ENCODE peak calls at places on chromosome 7, in ten cellular contexts. K is ACHN, C is C1 segment of cervical spinal cord, Y is iris pigment epithelial cell, A is AG09319, V is heart left ventricle, J is T-helper 9 cell, B is NCI-H1092, E is ovary, W is astrocyte of the spinal cord. N is an unnamed sample.

GRCh38 chr7:25940086-25940906 is 211.7 kb upstream of the NFE2L3 start:
- DNase-seq in K (no peak), C (no peak), Y (no peak), A (no peak), V (no peak), J (no peak), B (no peak), E (no peak), W (no peak), N (no peak)

GRCh38 chr7:76206633-76207032 is 4.9 kb downstream of the SRRM3 start:
- DNase-seq in K (no peak), C (no peak), Y (peak), A (no peak), V (no peak), J (no peak), B (no peak), E (no peak), W (no peak), N (peak)

GRCh38 chr7:21867816-21868646 is 77.7 kb downstream of the CDCA7L start:
- DNase-seq in K (no peak), C (no peak), Y (no peak), A (no peak), V (no peak), J (no peak), B (no peak), E (no peak), W (no peak), N (no peak)

GRCh38 chr7:27156508-27156898 is at the start of gene HOXA7:
- DNase-seq in K (peak), C (no peak), Y (no peak), A (no peak), V (peak), J (no peak), B (peak), E (peak), W (peak), N (no peak)

GRCh38 chr7:70051726-70052125 is 453.5 kb downstream of the AUTS2 start:
- DNase-seq in K (no peak), C (no peak), Y (no peak), A (no peak), V (no peak), J (no peak), B (no peak), E (no peak), W (no peak), N (no peak)

GRCh38 chr7:15853832-15854470 is 167.5 kb upstream of the MEOX2 start:
- DNase-seq in K (peak), C (no peak), Y (no peak), A (no peak), V (no peak), J (no peak), B (no peak), E (no peak), W (no peak), N (no peak)

GRCh38 chr7:44964831-44965440 is 13.9 kb downstream of the MYO1G start:
- DNase-seq in K (no peak), C (no peak), Y (no peak), A (no peak), V (no peak), J (no peak), B (no peak), E (no peak), W (no peak), N (no peak)

GRCh38 chr7:12637819-12638592 is 49.4 kb upstream of the ARL4A start:
- DNase-seq in K (no peak), C (no peak), Y (no peak), A (no peak), V (no peak), J (no peak), B (no peak), E (no peak), W (no peak), N (no peak)

GRCh38 chr7:6448943-6449543 is 1.3 kb upstream of the DAGLB start:
- DNase-seq in K (no peak), C (no peak), Y (no peak), A (no peak), V (no peak), J (no peak), B (no peak), E (peak), W (no peak), N (no peak)

GRCh38 chr7:157568785-157569584 is 232.2 kb downstream of the DNAJB6 start:
- DNase-seq in K (peak), C (no peak), Y (peak), A (no peak), V (peak), J (peak), B (peak), E (peak), W (peak), N (peak)

GRCh38 chr7:37234928-37235327 is 213.7 kb downstream of the ELMO1 start:
- DNase-seq in K (peak), C (no peak), Y (peak), A (no peak), V (no peak), J (no peak), B (no peak), E (no peak), W (no peak), N (no peak)

GRCh38 chr7:519429-519973 is at the start of gene PDGFA:
- DNase-seq in K (peak), C (no peak), Y (peak), A (no peak), V (no peak), J (no peak), B (no peak), E (no peak), W (no peak), N (peak)

GRCh38 chr7:95330194-95331003 is 6.1 kb upstream of the PON1 start:
- DNase-seq in K (peak), C (no peak), Y (no peak), A (no peak), V (no peak), J (no peak), B (no peak), E (no peak), W (peak), N (no peak)

GRCh38 chr7:29254663-29255062 is 60.1 kb downstream of the CHN2 start:
- DNase-seq in K (no peak), C (no peak), Y (no peak), A (no peak), V (no peak), J (no peak), B (no peak), E (no peak), W (no peak), N (no peak)

GRCh38 chr7:37344886-37345579 is 103.6 kb downstream of the ELMO1 start:
- DNase-seq in K (no peak), C (no peak), Y (no peak), A (no peak), V (no peak), J (no peak), B (no peak), E (no peak), W (no peak), N (no peak)

GRCh38 chr7:17690030-17690429 is 250.3 kb downstream of the SNX13 start:
- DNase-seq in K (peak), C (no peak), Y (peak), A (peak), V (no peak), J (no peak), B (no peak), E (no peak), W (peak), N (no peak)

GRCh38 chr7:88586219-88586618 is 173.3 kb upstream of the ZNF804B start:
- DNase-seq in K (no peak), C (no peak), Y (no peak), A (no peak), V (no peak), J (no peak), B (no peak), E (no peak), W (no peak), N (no peak)

GRCh38 chr7:15081891-15082290 is 179.3 kb upstream of the DGKB start:
- DNase-seq in K (no peak), C (no peak), Y (no peak), A (no peak), V (no peak), J (no peak), B (no peak), E (no peak), W (no peak), N (no peak)

GRCh38 chr7:107660381-107661080 is at the start of gene SLC26A4:
- DNase-seq in K (no peak), C (no peak), Y (no peak), A (no peak), V (no peak), J (no peak), B (no peak), E (no peak), W (no peak), N (no peak)

GRCh38 chr7:94394399-94395140 is at the start of gene COL1A2:
- DNase-seq in K (no peak), C (no peak), Y (peak), A (peak), V (peak), J (peak), B (no peak), E (peak), W (peak), N (no peak)

GRCh38 chr7:129076886-129077285 is 22.0 kb upstream of the TNPO3 start:
- DNase-seq in K (no peak), C (no peak), Y (no peak), A (no peak), V (no peak), J (no peak), B (no peak), E (no peak), W (no peak), N (no peak)

GRCh38 chr7:128755816-128756476 is 16.8 kb downstream of the CALU start:
- DNase-seq in K (no peak), C (no peak), Y (peak), A (peak), V (no peak), J (no peak), B (peak), E (no peak), W (peak), N (no peak)

GRCh38 chr7:5997210-5997808 is 11.5 kb downstream of the PMS2 start:
- DNase-seq in K (peak), C (no peak), Y (peak), A (no peak), V (no peak), J (peak), B (peak), E (peak), W (peak), N (no peak)

GRCh38 chr7:80499350-80499955 is 12.4 kb downstream of the GNAT3 start:
- DNase-seq in K (peak), C (no peak), Y (peak), A (peak), V (no peak), J (no peak), B (no peak), E (peak), W (peak), N (no peak)

GRCh38 chr7:22563621-22564241 is 63.7 kb upstream of the STEAP1B start:
- DNase-seq in K (peak), C (no peak), Y (peak), A (no peak), V (no peak), J (no peak), B (peak), E (no peak), W (peak), N (no peak)

GRCh38 chr7:131522325-131522920 is 34.0 kb downstream of the PODXL start:
- DNase-seq in K (no peak), C (no peak), Y (no peak), A (no peak), V (no peak), J (no peak), B (no peak), E (no peak), W (peak), N (peak)

GRCh38 chr7:12007591-12007990 is 175.6 kb upstream of the THSD7A start:
- DNase-seq in K (no peak), C (no peak), Y (no peak), A (no peak), V (no peak), J (no peak), B (no peak), E (no peak), W (no peak), N (no peak)

GRCh38 chr7:90383879-90384278 is 19.4 kb upstream of the CLDN12 start:
- DNase-seq in K (no peak), C (no peak), Y (peak), A (no peak), V (no peak), J (no peak), B (no peak), E (no peak), W (peak), N (no peak)

GRCh38 chr7:158344706-158345300 is 242.8 kb downstream of the PTPRN2 start:
- DNase-seq in K (no peak), C (no peak), Y (no peak), A (no peak), V (no peak), J (no peak), B (no peak), E (no peak), W (no peak), N (peak)

GRCh38 chr7:93298671-93299070 is 66.5 kb downstream of the VPS50 start:
- DNase-seq in K (no peak), C (no peak), Y (peak), A (no peak), V (no peak), J (no peak), B (no peak), E (no peak), W (peak), N (no peak)

GRCh38 chr7:19407270-19407669 is 262.0 kb upstream of the FERD3L start:
- DNase-seq in K (no peak), C (no peak), Y (no peak), A (no peak), V (no peak), J (no peak), B (no peak), E (no peak), W (no peak), N (no peak)

GRCh38 chr7:117659453-117660086 is 179.7 kb downstream of the CFTR start:
- DNase-seq in K (no peak), C (no peak), Y (peak), A (no peak), V (no peak), J (no peak), B (no peak), E (no peak), W (peak), N (no peak)

GRCh38 chr7:150962743-150963399 is 15.2 kb downstream of the KCNH2 start:
- DNase-seq in K (peak), C (no peak), Y (peak), A (no peak), V (peak), J (peak), B (peak), E (peak), W (peak), N (peak)